ENCODE peak calls at places on chromosome 7, in eight cellular contexts. R is Peyer's patch, K is hepatocyte, F is dorsolateral prefrontal cortex, I is HFFc6, B is GM20000, M is epithelial cell of esophagus, H is AG09309. L is an unnamed sample.

GRCh38 chr7:55348502-55348901 is 16.6 kb upstream of the LANCL2 start:
- DNase-seq in H (no peak), F (no peak), B (no peak), K (no peak), R (no peak), M (peak), I (peak), L (no peak)

GRCh38 chr7:5384618-5385017 is 39.0 kb downstream of the TNRC18 start:
- DNase-seq in M (no peak), F (no peak), B (no peak), R (no peak), I (no peak), K (no peak), H (no peak), L (no peak)

GRCh38 chr7:68245688-68246087 is 1249.1 kb downstream of the TYW1 start:
- DNase-seq in M (peak), B (no peak), H (no peak), I (no peak), R (no peak), F (no peak), K (peak), L (no peak)

GRCh38 chr7:13532028-13532753 is 457.3 kb downstream of the ETV1 start:
- DNase-seq in H (no peak), I (no peak), K (no peak), F (no peak), M (peak), B (no peak), R (no peak), L (no peak)

GRCh38 chr7:73560035-73560835 is 2.7 kb upstream of the BCL7B start:
- DNase-seq in M (peak), K (peak), R (no peak), F (no peak), H (peak), B (peak), I (peak), L (no peak)

GRCh38 chr7:68288099-68288498 is 1291.5 kb downstream of the TYW1 start:
- DNase-seq in M (no peak), K (no peak), R (no peak), F (no peak), B (no peak), H (no peak), I (no peak), L (no peak)

GRCh38 chr7:39529582-39529981 is 36.6 kb upstream of the YAE1 start:
- DNase-seq in I (no peak), B (no peak), M (no peak), K (no peak), F (no peak), R (no peak), H (no peak), L (no peak)

GRCh38 chr7:26198133-26198780 is 2.3 kb downstream of the HNRNPA2B1 start:
- DNase-seq in H (no peak), B (no peak), K (peak), F (no peak), R (no peak), M (peak), I (no peak), L (peak)

GRCh38 chr7:73715648-73716317 is 3.7 kb downstream of the STX1A start:
- DNase-seq in R (no peak), H (peak), B (no peak), F (no peak), I (peak), M (peak), K (peak), L (no peak)

GRCh38 chr7:146002431-146003078 is 114.0 kb upstream of the CNTNAP2 start:
- DNase-seq in I (no peak), F (no peak), M (no peak), H (no peak), K (no peak), R (no peak), B (no peak), L (no peak)

GRCh38 chr7:30162622-30163124 is 27.9 kb downstream of the MTURN start:
- DNase-seq in M (peak), K (no peak), B (no peak), H (no peak), F (no peak), I (peak), R (no peak), L (no peak)

GRCh38 chr7:7148799-7149481 is 33.4 kb upstream of the C1GALT1 start:
- DNase-seq in F (no peak), K (peak), M (peak), R (no peak), B (no peak), I (no peak), H (no peak), L (no peak)

GRCh38 chr7:140675726-140676125 is 3.0 kb downstream of the ADCK2 start:
- DNase-seq in M (no peak), B (no peak), R (no peak), I (no peak), F (no peak), H (no peak), K (no peak), L (no peak)

GRCh38 chr7:27156508-27156898 is at the start of gene HOXA7:
- DNase-seq in K (no peak), M (no peak), B (no peak), I (peak), R (peak), F (no peak), H (no peak), L (peak)

GRCh38 chr7:136256491-136256890 is 279.3 kb upstream of the MTPN start:
- DNase-seq in H (no peak), I (no peak), F (no peak), M (peak), R (no peak), B (no peak), K (no peak), L (no peak)

GRCh38 chr7:1382553-1383397 is 76.5 kb downstream of the MICALL2 start:
- DNase-seq in K (no peak), M (no peak), F (no peak), R (no peak), B (no peak), I (no peak), H (no peak), L (no peak)

GRCh38 chr7:115869225-115869624 is 161.3 kb downstream of the TFEC start:
- DNase-seq in K (no peak), H (no peak), M (no peak), B (no peak), F (no peak), R (no peak), I (no peak), L (no peak)

GRCh38 chr7:134899729-134900128 is 86.6 kb upstream of the AGBL3 start:
- DNase-seq in K (peak), R (no peak), B (no peak), M (peak), I (no peak), H (no peak), F (no peak), L (no peak)

GRCh38 chr7:18144171-18144570 is 116.5 kb upstream of the PRPS1L1 start:
- DNase-seq in K (no peak), B (no peak), H (no peak), M (no peak), I (no peak), R (no peak), F (no peak), L (no peak)

GRCh38 chr7:70736715-70737460 is 395.1 kb upstream of the GALNT17 start:
- DNase-seq in F (no peak), H (peak), B (no peak), M (peak), R (no peak), K (no peak), I (no peak), L (no peak)

GRCh38 chr7:131518626-131519025 is 37.8 kb downstream of the PODXL start:
- DNase-seq in M (no peak), F (no peak), I (no peak), H (no peak), K (no peak), R (no peak), B (no peak), L (no peak)
- TF ChIP-seq CTCF in M (no peak), F (no peak), I (peak), H (no peak), K (no peak), R (no peak), B (no peak), L (no peak)

GRCh38 chr7:35424869-35425495 is 171.1 kb upstream of the TBX20 start:
- DNase-seq in I (peak), K (peak), F (no peak), H (peak), M (peak), R (peak), B (peak), L (peak)

GRCh38 chr7:35436452-35436851 is 182.6 kb upstream of the TBX20 start:
- DNase-seq in F (no peak), H (no peak), K (no peak), R (no peak), M (no peak), I (no peak), B (no peak), L (no peak)

DNA sequence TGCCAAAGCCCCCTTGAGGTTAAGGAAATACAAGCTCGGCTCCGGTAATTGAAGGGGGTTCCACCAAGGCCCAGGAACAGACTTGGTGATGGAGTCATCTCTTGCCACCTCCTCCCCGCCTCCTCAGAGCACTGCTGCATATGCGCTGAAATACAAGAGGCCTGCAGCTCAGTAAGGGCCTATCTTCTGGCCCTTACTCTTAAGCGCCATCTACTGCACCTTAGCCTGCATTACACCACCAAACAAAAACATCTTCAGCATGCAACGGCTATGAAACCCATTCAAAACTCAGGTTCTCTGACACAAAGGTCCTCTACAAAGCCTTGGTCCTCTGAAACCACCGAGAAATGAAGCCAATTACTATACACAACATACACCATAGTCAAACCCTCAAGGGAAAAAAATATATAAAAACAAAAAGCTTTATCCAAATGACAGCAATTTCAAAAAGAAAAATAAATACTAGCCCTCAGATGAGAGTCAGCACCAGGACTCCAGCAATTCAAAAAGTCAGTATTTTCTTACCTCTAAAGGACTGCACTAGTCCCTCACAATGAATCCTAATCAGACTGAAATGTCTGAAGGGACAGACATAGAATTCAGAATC is 176.8 kb upstream of the TBX20 start:
- DNase-seq in I (no peak), F (no peak), K (no peak), B (no peak), R (no peak), H (no peak), M (peak), L (no peak)
- TF ChIP-seq CTCF in I (peak), F (no peak), K (no peak), B (no peak), R (no peak), H (peak), M (peak), L (no peak)

GRCh38 chr7:151025924-151026671 is 1.8 kb upstream of the ATG9B start:
- DNase-seq in H (no peak), B (no peak), R (no peak), M (peak), I (peak), F (no peak), K (no peak), L (no peak)
- TF ChIP-seq CTCF in H (no peak), B (no peak), R (no peak), M (no peak), I (no peak), F (no peak), K (no peak), L (no peak)

GRCh38 chr7:151008143-151008510 is 16.2 kb downstream of the ATG9B start:
- DNase-seq in H (no peak), I (no peak), B (no peak), K (no peak), M (no peak), F (no peak), R (no peak), L (no peak)

GRCh38 chr7:151010002-151010306 is 14.3 kb downstream of the ATG9B start:
- DNase-seq in B (no peak), M (no peak), R (peak), K (no peak), I (no peak), H (no peak), F (no peak), L (no peak)

GRCh38 chr7:151008511-151009323 is 15.6 kb downstream of the ATG9B start:
- DNase-seq in K (peak), R (peak), F (peak), H (no peak), I (no peak), B (peak), M (peak), L (no peak)

GRCh38 chr7:151010307-151011096 is 13.8 kb downstream of the ATG9B start:
- DNase-seq in K (peak), F (no peak), H (no peak), B (no peak), I (no peak), R (peak), M (no peak), L (no peak)

GRCh38 chr7:151009340-151010001 is 14.8 kb downstream of the ATG9B start:
- DNase-seq in R (no peak), F (no peak), K (no peak), H (no peak), B (no peak), M (no peak), I (no peak), L (no peak)
- TF ChIP-seq CTCF in R (no peak), F (no peak), K (no peak), H (no peak), B (no peak), M (no peak), I (no peak), L (no peak)

L was measured in tibial nerve.